ENCODE peak calls at places on chromosomes 3 and 15, in four cellular contexts. H is HCT116, J is HepG2, A is GM12878. O is an unnamed sample.

GRCh38 chr3:160129459-160130061 is 95.7 kb upstream of the C3orf80 start:
- DNase-seq in H (no peak), J (no peak), A (peak), O (no peak)

GRCh38 chr15:75947117-75947516 is 43.4 kb downstream of the FBXO22 start:
- DNase-seq in H (no peak), J (no peak), A (no peak), O (no peak)

GRCh38 chr3:185914911-185915629 is 22.7 kb downstream of the TRA2B start:
- DNase-seq in H (no peak), J (no peak), A (no peak), O (no peak)

GRCh38 chr15:85154061-85154460 is 172.4 kb downstream of the PDE8A start:
- DNase-seq in H (no peak), J (no peak), A (no peak), O (peak)

GRCh38 chr3:76997733-76998132 is 42.2 kb upstream of the ROBO2 start:
- DNase-seq in H (no peak), J (no peak), A (no peak), O (no peak)

GRCh38 chr3:184129012-184129411 is 6.1 kb upstream of the EIF2B5 start:
- DNase-seq in H (peak), J (peak), A (no peak), O (peak)

GRCh38 chr15:100844778-100845177 is 34.9 kb upstream of the ALDH1A3 start:
- DNase-seq in H (no peak), J (no peak), A (no peak), O (no peak)

GRCh38 chr3:24060055-24060454 is 115.0 kb downstream of the NR1D2 start:
- DNase-seq in H (no peak), J (no peak), A (no peak), O (no peak)

GRCh38 chr3:108605491-108605890 is 16.0 kb downstream of the DZIP3 start:
- DNase-seq in H (no peak), J (no peak), A (no peak), O (no peak)

DNA sequence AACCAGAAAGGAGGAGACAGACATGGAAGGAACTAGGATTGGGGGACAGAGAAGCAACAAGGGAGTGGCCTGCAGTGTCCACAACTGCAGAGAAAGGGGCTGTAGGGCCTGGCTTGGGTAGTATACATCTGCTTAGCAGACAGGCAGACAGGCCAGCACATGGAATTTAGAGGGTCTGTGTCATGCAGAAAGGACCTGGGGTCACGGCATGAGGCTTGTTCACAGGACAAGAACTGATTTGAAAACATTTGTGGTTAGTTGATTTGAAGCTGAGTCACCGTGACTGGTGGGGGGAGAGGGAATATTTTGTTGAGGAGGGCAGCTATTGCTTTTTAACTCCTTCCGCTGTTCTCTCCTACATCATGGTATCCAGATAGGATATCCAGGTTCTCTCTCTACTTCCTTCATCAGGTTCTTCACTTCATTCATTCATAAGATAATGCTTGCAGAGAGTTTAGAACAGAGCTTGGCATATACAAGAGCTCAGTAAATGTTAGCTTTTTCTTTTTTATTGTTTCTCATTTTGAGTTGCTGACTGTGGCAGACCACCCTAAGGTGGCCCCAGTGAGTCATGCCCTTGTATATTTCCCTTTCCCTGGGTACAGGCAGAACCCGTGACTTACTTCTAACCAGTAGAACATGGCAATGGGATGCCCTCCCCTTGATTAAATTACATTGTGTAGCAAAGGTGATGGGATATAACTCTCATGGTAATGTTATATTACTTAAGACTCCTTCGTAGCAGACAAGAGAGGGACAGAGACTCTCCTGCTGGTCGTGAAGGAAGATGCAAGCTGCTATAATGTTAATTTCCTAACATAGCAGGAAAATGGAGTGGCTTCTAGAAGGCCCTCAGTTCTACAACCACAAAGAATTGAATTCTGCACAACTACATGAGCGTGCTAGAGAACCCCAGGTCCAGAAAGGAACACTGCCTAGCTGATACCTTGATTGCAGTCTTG is 95.0 kb upstream of the NMNAT3 start:
- DNase-seq in H (no peak), J (no peak), A (no peak), O (no peak)
- TF ChIP-seq SRF in H (no peak), J (no peak), A (no peak), O (no peak)

DNA sequence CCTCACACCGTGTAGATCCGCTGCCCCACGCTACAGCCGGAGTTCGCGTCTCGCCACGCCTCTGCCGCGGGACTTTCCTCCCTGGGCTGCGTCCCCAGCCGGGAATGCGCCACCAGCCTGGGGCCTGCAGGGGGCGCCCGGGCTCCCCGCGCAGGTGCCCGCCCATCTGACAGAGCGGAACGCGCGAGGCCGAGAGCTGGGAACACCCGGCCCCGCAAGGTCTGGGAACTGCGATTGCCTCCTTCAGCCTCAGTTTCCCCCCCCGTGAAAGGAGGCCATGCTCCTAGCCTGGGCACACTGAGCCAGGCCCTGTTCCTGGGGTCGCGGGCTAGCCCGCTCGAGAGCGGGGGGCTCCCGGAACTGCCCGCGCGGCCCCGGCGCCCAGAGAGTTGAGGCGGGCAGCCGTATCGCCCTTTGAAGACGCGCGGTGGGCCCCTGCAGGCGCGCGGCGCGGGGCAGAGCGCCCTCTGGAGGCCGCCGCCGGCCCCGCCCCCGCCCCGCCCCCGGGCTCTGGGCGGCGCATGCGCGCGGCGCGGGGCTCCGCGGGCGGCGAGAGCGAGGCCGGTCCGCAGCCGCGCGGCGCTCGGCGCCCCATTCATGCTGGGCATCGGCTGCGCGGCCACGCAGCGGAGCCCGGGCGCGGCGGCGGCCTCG is at the start of gene PLXNA1:
- DNase-seq in H (peak), J (peak), A (peak), O (peak)
- TF ChIP-seq SRF in H (no peak), J (no peak), A (no peak), O (no peak)

DNA sequence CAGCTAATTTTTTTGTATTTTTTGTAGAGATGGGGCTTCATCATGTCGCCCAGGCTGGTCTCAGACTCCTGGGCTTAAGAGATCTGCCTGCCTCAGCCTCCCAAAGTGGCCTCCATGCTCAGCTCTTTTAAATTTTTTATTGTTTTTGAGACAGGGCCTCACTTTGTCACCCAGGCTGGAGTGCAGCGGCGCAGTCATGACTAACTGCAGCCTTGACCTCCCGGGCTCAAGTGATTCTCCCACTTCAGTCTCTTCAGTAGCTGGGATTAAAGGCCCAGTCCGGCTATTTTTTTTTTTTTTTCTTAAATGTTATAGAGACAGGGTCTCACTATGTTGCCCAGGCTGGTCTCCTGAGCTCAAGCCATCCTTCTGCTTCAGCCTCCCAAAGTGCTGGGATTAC is 15.1 kb upstream of the BAHD1 start:
- DNase-seq in H (no peak), J (no peak), A (no peak), O (no peak)
- TF ChIP-seq SRF in H (no peak), J (no peak), A (no peak), O (no peak)

DNA sequence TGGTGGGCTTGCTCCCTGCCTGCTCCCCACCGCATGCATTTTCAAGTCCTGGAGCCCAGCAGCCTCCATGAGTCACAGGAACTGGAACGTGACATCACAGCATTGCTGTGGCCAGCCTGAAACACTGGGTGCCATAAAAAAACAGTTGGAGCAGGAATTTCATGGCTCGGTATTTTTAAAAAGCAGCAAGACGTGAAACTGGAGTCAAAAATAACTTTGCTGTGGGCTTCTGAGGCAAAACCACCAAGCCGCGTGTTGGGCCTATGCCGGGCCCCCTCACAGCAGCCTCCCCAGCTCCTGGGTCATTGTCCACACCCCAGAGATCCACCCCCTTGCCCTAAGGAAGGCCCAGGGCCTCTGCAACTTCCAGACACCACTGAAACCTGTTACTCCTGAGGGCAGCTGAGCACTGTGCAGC is 33.8 kb upstream of the DUSP7 start:
- DNase-seq in H (peak), J (no peak), A (no peak), O (no peak)
- TF ChIP-seq SRF in H (no peak), J (no peak), A (no peak), O (no peak)

DNA sequence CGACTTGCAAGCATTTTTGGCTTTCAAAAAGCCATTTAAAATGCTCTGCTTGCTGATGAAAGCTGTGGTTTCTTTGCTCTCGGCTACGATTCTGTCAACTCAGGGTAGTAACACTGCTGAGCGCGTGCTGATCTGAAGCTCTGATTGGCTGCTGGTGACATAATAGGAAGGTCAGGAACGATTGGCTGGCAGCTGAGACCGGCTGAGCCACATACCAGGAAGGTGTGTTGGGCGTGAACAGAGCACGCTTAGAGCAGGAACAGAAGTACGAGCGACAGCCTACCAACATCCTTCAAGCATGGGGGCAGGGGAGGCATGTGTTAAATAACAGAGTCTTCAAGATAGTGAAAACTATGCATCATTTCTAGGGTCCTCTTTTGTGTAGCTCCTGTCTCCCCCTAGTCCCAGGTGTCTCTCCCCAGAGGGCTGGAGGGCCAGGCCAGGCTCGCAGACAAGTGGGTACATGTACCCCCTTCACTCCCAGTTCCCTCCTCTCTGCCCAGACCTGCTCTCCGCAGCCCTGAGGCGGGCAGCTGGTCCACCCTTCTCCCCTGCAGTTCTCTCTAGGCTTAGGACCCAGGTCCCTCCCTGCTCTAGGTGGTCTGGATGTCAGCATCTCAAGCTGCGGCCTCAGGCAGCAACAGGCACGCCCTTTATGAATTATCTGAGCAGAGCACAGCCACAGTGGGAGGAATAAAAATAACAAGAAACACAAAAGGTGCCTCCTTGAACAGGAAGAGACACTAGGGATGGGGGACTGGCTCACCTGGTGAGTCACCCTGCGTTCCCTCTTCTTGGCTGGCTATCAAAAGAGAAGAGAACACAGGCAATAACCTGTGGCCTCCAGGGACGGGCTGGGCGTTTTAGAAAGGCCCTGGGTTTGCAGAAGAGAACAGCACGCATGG is 76.0 kb downstream of the TAMM41 start:
- DNase-seq in H (peak), J (peak), A (peak), O (peak)
- TF ChIP-seq SRF in H (no peak), J (no peak), A (no peak), O (no peak)

DNA sequence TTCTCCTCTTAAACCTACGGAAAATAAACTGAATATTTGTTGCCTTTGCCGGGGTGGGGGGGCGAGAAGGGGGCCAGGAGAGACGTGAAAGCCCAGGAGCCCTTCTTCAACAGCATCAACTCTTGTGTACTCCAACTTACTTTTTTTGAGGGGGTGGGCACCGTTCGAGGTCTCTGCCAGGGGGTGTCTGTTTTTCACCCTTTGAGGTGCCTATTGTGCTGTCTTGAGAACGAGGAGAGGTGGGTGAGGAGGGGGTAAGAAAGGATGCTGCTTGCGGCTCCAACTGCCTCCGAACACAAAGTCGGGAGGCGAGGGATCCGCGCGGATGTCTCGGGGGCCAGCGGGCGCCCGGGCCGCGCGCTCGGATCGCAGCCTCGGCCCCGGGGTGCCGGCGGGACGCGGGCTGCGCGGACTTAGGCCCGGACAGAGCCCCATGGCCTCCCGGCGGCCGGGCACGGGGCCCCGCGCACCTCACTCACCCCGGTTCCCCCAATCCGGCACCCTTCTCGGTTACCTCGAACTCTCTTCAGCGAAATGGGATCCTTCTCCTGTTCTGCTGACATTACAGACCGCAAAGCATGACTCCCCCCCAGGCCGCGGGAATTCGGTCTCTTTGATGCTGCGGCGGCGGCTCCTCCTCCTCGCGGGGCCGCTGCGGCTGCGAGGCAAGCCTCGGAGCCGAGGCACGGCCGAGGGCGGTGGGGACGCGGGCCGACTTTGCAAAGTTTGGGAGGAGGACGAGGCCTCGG is 650 bp downstream of the PYGO1 start:
- DNase-seq in H (no peak), J (peak), A (no peak), O (peak)
- TF ChIP-seq SRF in H (no peak), J (no peak), A (no peak), O (no peak)

DNA sequence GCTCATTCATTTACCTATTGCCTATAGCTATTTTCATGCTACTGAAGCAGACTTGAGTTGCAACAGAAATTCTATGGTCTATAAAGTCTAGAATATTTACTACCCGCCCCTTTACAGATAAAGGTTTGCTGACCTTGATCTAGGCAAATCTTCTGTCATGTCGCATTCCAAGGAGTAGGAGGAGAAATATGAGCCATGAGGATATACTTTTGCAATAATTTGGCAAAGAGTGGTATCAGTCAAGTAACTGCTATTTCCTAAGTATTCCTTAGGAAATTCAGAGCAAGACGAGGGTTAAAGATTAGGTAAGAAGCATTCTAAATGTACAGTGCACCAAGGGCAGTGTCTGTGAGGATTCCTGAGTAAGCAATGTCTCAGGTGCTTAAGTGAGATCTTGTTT is 121.0 kb upstream of the NUDT16 start:
- DNase-seq in H (no peak), J (no peak), A (no peak), O (no peak)
- TF ChIP-seq SRF in H (no peak), J (no peak), A (no peak), O (no peak)

GRCh38 chr3:84946240-84946639 is 12.5 kb upstream of the CADM2 start:
- DNase-seq in H (no peak), J (no peak), A (no peak), O (no peak)
- TF ChIP-seq SRF in H (no peak), J (no peak), A (no peak), O (no peak)

DNA sequence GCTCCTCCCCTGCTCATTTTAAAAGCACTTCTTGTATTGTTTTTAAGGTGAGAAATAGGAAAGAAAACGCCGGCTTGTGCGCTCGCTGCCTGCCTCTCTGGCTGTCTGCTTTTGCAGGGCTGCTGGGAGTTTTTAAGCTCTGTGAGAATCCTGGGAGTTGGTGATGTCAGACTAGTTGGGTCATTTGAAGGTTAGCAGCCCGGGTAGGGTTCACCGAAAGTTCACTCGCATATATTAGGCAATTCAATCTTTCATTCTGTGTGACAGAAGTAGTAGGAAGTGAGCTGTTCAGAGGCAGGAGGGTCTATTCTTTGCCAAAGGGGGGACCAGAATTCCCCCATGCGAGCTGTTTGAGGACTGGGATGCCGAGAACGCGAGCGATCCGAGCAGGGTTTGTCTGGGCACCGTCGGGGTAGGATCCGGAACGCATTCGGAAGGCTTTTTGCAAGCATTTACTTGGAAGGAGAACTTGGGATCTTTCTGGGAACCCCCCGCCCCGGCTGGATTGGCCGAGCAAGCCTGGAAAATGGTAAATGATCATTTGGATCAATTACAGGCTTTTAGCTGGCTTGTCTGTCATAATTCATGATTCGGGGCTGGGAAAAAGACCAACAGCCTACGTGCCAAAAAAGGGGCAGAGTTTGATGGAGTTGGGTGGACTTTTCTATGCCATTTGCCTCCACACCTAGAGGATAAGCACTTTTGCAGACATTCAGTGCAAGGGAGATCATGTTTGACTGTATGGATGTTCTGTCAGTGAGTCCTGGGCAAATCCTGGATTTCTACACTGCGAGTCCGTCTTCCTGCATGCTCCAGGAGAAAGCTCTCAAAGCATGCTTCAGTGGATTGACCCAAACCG is at the start of gene RARB:
- DNase-seq in H (no peak), J (peak), A (no peak), O (peak)
- TF ChIP-seq SRF in H (no peak), J (no peak), A (no peak), O (no peak)

GRCh38 chr3:45322616-45323015 is 65.8 kb upstream of the LARS2 start:
- DNase-seq in H (no peak), J (no peak), A (no peak), O (no peak)
- TF ChIP-seq SRF in H (no peak), J (no peak), A (no peak), O (no peak)